ENCODE peak calls at places on chromosomes 3 and 15, in ten cellular contexts. S, F, I, L, G, O, K, W, X and A are unnamed samples.

GRCh38 chr3:172166261-172166660 is 126.9 kb downstream of the FNDC3B start:
- DNase-seq in G (no peak), I (no peak), W (no peak), S (no peak), K (no peak), L (no peak), F (no peak), O (no peak), X (no peak), A (no peak)

GRCh38 chr3:38548154-38548931 is 52.2 kb downstream of the EXOG start:
- DNase-seq in G (no peak), K (no peak), F (peak), L (no peak), X (no peak), S (no peak), I (no peak), W (no peak), O (peak), A (no peak)

GRCh38 chr3:58531956-58532355 is 5.0 kb downstream of the ACOX2 start:
- DNase-seq in I (no peak), F (no peak), X (no peak), O (no peak), G (no peak), S (no peak), W (no peak), K (no peak), L (no peak), A (no peak)

GRCh38 chr15:22831473-22831872 is 7.0 kb upstream of the NIPA2 start:
- DNase-seq in I (no peak), O (no peak), L (no peak), K (no peak), G (no peak), S (peak), F (peak), X (no peak), W (no peak), A (no peak)

GRCh38 chr15:70701891-70702568 is 61.3 kb downstream of the UACA start:
- DNase-seq in X (no peak), G (peak), K (no peak), W (no peak), I (no peak), L (no peak), S (peak), F (peak), O (no peak), A (peak)

GRCh38 chr3:28915711-28916481 is 365.0 kb upstream of the RBMS3 start:
- DNase-seq in G (peak), L (no peak), W (peak), I (peak), K (peak), O (no peak), F (peak), X (no peak), S (peak), A (peak)

GRCh38 chr3:191141728-191142127 is 57.3 kb upstream of the OSTN start:
- DNase-seq in L (no peak), I (peak), G (no peak), X (no peak), W (peak), K (no peak), S (peak), F (peak), O (no peak), A (peak)

GRCh38 chr15:91852741-91853500 is 587 bp upstream of the SLCO3A1 start:
- DNase-seq in O (peak), S (peak), G (peak), X (peak), F (peak), W (peak), I (peak), K (peak), L (peak), A (no peak)

GRCh38 chr3:78022232-78022631 is 982.3 kb downstream of the ROBO2 start:
- DNase-seq in L (no peak), K (no peak), F (no peak), I (no peak), O (no peak), S (no peak), G (no peak), X (no peak), W (no peak), A (peak)

GRCh38 chr15:60324706-60325438 is 72.9 kb downstream of the ANXA2 start:
- DNase-seq in G (no peak), S (peak), L (no peak), K (no peak), X (no peak), O (no peak), W (no peak), I (no peak), F (no peak), A (no peak)

GRCh38 chr3:114307222-114307840 is 13.5 kb downstream of the TIGIT start:
- DNase-seq in O (no peak), S (no peak), K (no peak), I (no peak), W (no peak), F (no peak), X (no peak), L (peak), G (no peak), A (no peak)

GRCh38 chr3:128328546-128329458 is 137.9 kb downstream of the DNAJB8 start:
- DNase-seq in W (no peak), L (no peak), O (peak), K (no peak), F (no peak), S (no peak), G (no peak), X (no peak), I (no peak), A (no peak)

GRCh38 chr3:175121225-175121624 is 262.1 kb downstream of the NAALADL2 start:
- DNase-seq in W (no peak), X (no peak), I (no peak), S (no peak), F (no peak), K (no peak), O (no peak), G (peak), L (no peak), A (no peak)

GRCh38 chr3:58422756-58423324 is 10.8 kb downstream of the PDHB start:
- DNase-seq in L (no peak), S (peak), W (no peak), F (peak), K (no peak), X (no peak), O (no peak), G (peak), I (peak), A (no peak)

GRCh38 chr3:175861916-175862315 is 1002.8 kb downstream of the NAALADL2 start:
- DNase-seq in W (no peak), X (no peak), G (no peak), L (no peak), I (no peak), O (no peak), F (no peak), K (no peak), S (no peak), A (no peak)

GRCh38 chr3:1955170-1955569 is 143.5 kb upstream of the CNTN4 start:
- DNase-seq in L (no peak), I (no peak), K (no peak), S (no peak), G (no peak), W (no peak), O (no peak), F (no peak), X (no peak), A (no peak)

GRCh38 chr3:72131899-72132298 is 347.0 kb upstream of the PROK2 start:
- DNase-seq in I (no peak), G (no peak), K (no peak), X (no peak), W (no peak), O (no peak), F (no peak), S (no peak), L (no peak), A (no peak)

GRCh38 chr3:191363221-191363620 is 32.9 kb upstream of the UTS2B start:
- DNase-seq in L (no peak), O (no peak), I (no peak), K (no peak), S (no peak), G (no peak), W (no peak), X (no peak), F (no peak), A (no peak)

GRCh38 chr3:25474000-25474399 is 45.9 kb downstream of the RARB start:
- DNase-seq in K (no peak), W (no peak), X (no peak), F (no peak), S (no peak), G (no peak), O (no peak), I (no peak), L (no peak), A (no peak)

GRCh38 chr15:29970402-29970695 is 112.4 kb upstream of the GOLGA8J start:
- DNase-seq in S (peak), I (no peak), G (no peak), W (no peak), X (no peak), K (no peak), O (no peak), F (no peak), L (no peak), A (no peak)

GRCh38 chr3:94978076-94978475 is 915.2 kb downstream of the NSUN3 start:
- DNase-seq in W (no peak), I (no peak), F (no peak), K (no peak), O (no peak), S (no peak), L (no peak), G (no peak), X (no peak), A (no peak)

GRCh38 chr3:126751611-126752302 is 47.7 kb downstream of the CHCHD6 start:
- DNase-seq in X (no peak), L (no peak), F (no peak), K (no peak), O (no peak), S (no peak), G (no peak), W (no peak), I (no peak), A (no peak)

GRCh38 chr15:36798366-36798765 is 218.9 kb downstream of the CDIN1 start:
- DNase-seq in G (no peak), O (no peak), S (peak), L (no peak), K (no peak), X (no peak), F (peak), I (peak), W (peak), A (peak)

GRCh38 chr3:149623819-149624218 is 34.0 kb downstream of the WWTR1 start:
- DNase-seq in L (no peak), X (no peak), K (peak), I (no peak), F (no peak), S (no peak), G (no peak), O (no peak), W (no peak), A (no peak)

GRCh38 chr3:133940536-133940935 is 44.9 kb upstream of the RAB6B start:
- DNase-seq in X (no peak), L (no peak), O (no peak), I (no peak), K (no peak), S (no peak), W (no peak), F (no peak), G (no peak), A (no peak)

GRCh38 chr3:110165344-110165743 is 828.0 kb upstream of the DPPA4 start:
- DNase-seq in G (peak), F (peak), W (no peak), I (no peak), O (no peak), L (no peak), S (no peak), X (no peak), K (no peak), A (no peak)

GRCh38 chr3:12440927-12441326 is 43.4 kb upstream of the TSEN2 start:
- DNase-seq in O (no peak), K (no peak), G (peak), I (peak), X (no peak), L (no peak), S (peak), F (peak), W (no peak), A (no peak)

GRCh38 chr3:156818890-156819289 is 7.3 kb upstream of the LEKR1 start:
- DNase-seq in F (peak), S (peak), X (no peak), I (peak), W (no peak), O (no peak), L (no peak), G (peak), K (no peak), A (peak)

GRCh38 chr3:47035645-47036044 is 56.2 kb downstream of the NBEAL2 start:
- DNase-seq in O (no peak), S (no peak), X (no peak), L (no peak), I (no peak), K (no peak), W (no peak), G (no peak), F (no peak), A (peak)

GRCh38 chr3:110138966-110139555 is 801.7 kb upstream of the DPPA4 start:
- DNase-seq in S (no peak), K (no peak), F (no peak), X (no peak), I (no peak), L (no peak), O (no peak), W (no peak), G (no peak), A (no peak)

GRCh38 chr15:45522179-45522930 is at the start of gene SLC30A4:
- DNase-seq in K (peak), L (peak), G (peak), F (peak), I (peak), S (peak), W (no peak), X (peak), O (peak), A (no peak)

GRCh38 chr15:43520138-43520537 is 2.7 kb downstream of the MAP1A start:
- DNase-seq in O (peak), X (no peak), L (no peak), F (no peak), W (no peak), S (no peak), I (no peak), K (no peak), G (no peak), A (no peak)

GRCh38 chr3:98440283-98440682 is 22.7 kb upstream of the OR5K1 start:
- DNase-seq in S (no peak), G (no peak), X (no peak), I (no peak), K (no peak), W (no peak), L (no peak), F (no peak), O (no peak), A (no peak)

GRCh38 chr3:45868213-45868612 is 18.1 kb upstream of the CCR9 start:
- DNase-seq in W (no peak), F (no peak), L (peak), S (no peak), X (no peak), K (no peak), G (no peak), I (no peak), O (no peak), A (no peak)

GRCh38 chr15:63718590-63719035 is 115.1 kb downstream of the HERC1 start:
- DNase-seq in O (no peak), W (peak), K (no peak), G (peak), X (no peak), I (peak), L (no peak), S (peak), F (peak), A (peak)

GRCh38 chr3:48587686-48588085 is 7.4 kb downstream of the COL7A1 start:
- DNase-seq in G (no peak), L (no peak), I (no peak), X (no peak), F (no peak), K (no peak), O (no peak), S (no peak), W (no peak), A (no peak)

GRCh38 chr3:69096299-69096698 is 11.6 kb downstream of the ARL6IP5 start:
- DNase-seq in F (no peak), I (no peak), K (no peak), O (no peak), L (no peak), S (no peak), G (no peak), X (no peak), W (no peak), A (no peak)
- H3K4me3 ChIP-seq in F (no peak), I (no peak), K (no peak), O (no peak), L (no peak), S (no peak), G (no peak), X (no peak), W (no peak), A (no peak)

GRCh38 chr15:40355976-40356585 is 1.9 kb upstream of the DISP2 start:
- DNase-seq in K (no peak), X (no peak), S (no peak), F (no peak), W (no peak), O (no peak), G (no peak), I (no peak), L (no peak), A (no peak)

GRCh38 chr15:40360015-40360414 is 2.0 kb downstream of the DISP2 start:
- DNase-seq in K (no peak), F (no peak), G (no peak), X (no peak), I (no peak), O (no peak), W (no peak), L (no peak), S (no peak), A (no peak)

GRCh38 chr15:40357246-40357645 is 773 bp upstream of the DISP2 start:
- DNase-seq in S (no peak), K (no peak), I (no peak), O (no peak), L (no peak), F (no peak), X (no peak), W (no peak), G (no peak), A (no peak)

GRCh38 chr15:40357723-40358491 is at the start of gene DISP2:
- DNase-seq in F (peak), G (peak), O (peak), K (peak), X (peak), S (peak), L (peak), W (no peak), I (peak), A (no peak)

GRCh38 chr15:40358492-40359353 is 704 bp downstream of the DISP2 start:
- DNase-seq in F (no peak), K (peak), O (no peak), I (no peak), X (no peak), G (no peak), W (no peak), L (peak), S (no peak), A (no peak)
- TF ChIP-seq CTCF in F (peak), K (no peak), O (no peak), I (no peak), X (no peak), G (peak), W (peak), L (no peak), S (no peak), A (no peak)

GRCh38 chr15:66951531-66951930 is 113.9 kb upstream of the SMAD3 start:
- DNase-seq in K (no peak), I (no peak), W (no peak), L (no peak), S (no peak), G (no peak), X (no peak), O (no peak), F (no peak), A (no peak)
- H3K4me3 ChIP-seq in K (no peak), I (no peak), W (no peak), L (no peak), S (no peak), G (no peak), X (no peak), O (no peak), F (no peak), A (no peak)

GRCh38 chr3:182124716-182125115 is 413.0 kb downstream of the SOX2 start:
- DNase-seq in O (no peak), I (no peak), G (no peak), S (no peak), X (no peak), K (no peak), W (no peak), F (no peak), L (no peak), A (no peak)

GRCh38 chr3:182118081-182118480 is 406.4 kb downstream of the SOX2 start:
- DNase-seq in O (no peak), G (no peak), K (no peak), S (peak), I (peak), W (no peak), F (peak), X (no peak), L (no peak), A (peak)

GRCh38 chr3:182124187-182124586 is 412.5 kb downstream of the SOX2 start:
- DNase-seq in K (no peak), W (no peak), I (no peak), L (no peak), S (no peak), G (no peak), X (no peak), O (no peak), F (no peak), A (no peak)

GRCh38 chr3:182121424-182121823 is 409.7 kb downstream of the SOX2 start:
- DNase-seq in I (no peak), X (no peak), K (no peak), F (no peak), O (no peak), L (no peak), G (no peak), S (no peak), W (no peak), A (no peak)

GRCh38 chr3:182122779-182123178 is 411.1 kb downstream of the SOX2 start:
- DNase-seq in K (no peak), O (no peak), F (no peak), X (no peak), I (no peak), G (no peak), S (no peak), L (no peak), W (no peak), A (no peak)
- TF ChIP-seq CTCF in K (no peak), O (no peak), F (no peak), X (no peak), I (no peak), G (no peak), S (no peak), L (no peak), W (no peak), A (no peak)

GRCh38 chr3:186759231-186759930 is 24.0 kb upstream of the EIF4A2 start:
- DNase-seq in G (no peak), S (no peak), K (no peak), L (no peak), W (no peak), I (no peak), X (no peak), F (no peak), O (no peak), A (no peak)

GRCh38 chr3:186757214-186757613 is 26.2 kb upstream of the EIF4A2 start:
- DNase-seq in I (no peak), S (no peak), G (no peak), F (no peak), X (no peak), K (no peak), W (no peak), L (no peak), O (no peak), A (no peak)

GRCh38 chr3:186760141-186760813 is 23.1 kb upstream of the EIF4A2 start:
- DNase-seq in F (no peak), K (no peak), S (no peak), L (no peak), G (peak), X (no peak), I (no peak), W (no peak), O (no peak), A (no peak)

GRCh38 chr3:186760883-186761447 is 22.4 kb upstream of the EIF4A2 start:
- DNase-seq in I (no peak), W (no peak), L (no peak), S (no peak), O (no peak), K (no peak), X (no peak), F (no peak), G (no peak), A (no peak)

GRCh38 chr3:186757686-186758220 is 25.6 kb upstream of the EIF4A2 start:
- DNase-seq in O (no peak), X (no peak), S (no peak), K (no peak), W (no peak), I (no peak), G (no peak), F (no peak), L (no peak), A (peak)
- H3K4me3 ChIP-seq in O (no peak), X (no peak), S (no peak), K (no peak), W (no peak), I (no peak), G (no peak), F (no peak), L (no peak), A (no peak)

DNA sequence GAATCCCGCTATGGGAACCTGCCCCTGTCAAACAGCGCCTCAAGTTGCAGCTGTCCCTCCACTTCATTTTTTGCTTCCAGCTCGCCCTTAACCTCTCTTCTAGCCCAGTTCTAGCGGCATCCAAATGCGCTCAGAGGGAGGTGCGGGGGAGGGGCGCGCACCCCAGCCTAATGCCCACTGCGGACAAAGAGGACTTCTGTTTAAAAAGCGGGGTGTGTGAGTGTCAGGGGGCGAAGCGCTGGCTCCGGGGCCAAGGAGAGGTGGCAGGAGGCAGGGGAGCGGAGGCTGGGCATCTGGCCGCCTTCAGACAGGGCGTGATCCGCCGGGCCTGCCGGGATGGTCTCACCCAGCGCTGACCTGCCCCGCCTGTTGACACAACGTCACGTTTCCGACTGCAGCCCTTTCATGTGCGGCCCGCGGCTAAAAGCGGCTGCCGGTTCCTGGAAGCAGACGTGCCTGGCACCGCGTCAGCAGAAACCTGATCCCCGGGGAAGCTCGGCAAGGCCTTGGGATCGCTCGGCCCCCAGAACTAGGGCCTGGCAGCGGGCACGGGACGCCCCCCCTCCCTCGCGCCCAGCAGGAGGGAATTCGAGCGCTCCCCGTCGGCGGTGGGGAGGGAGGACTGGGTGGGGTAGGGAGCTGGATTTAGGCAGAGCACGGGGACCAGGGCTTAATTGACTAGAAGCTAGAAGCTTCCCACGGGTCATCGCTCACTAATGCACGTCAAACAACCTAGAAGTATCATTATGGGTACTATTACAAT is 7.6 kb downstream of the BHLHE40 start:
- DNase-seq in S (peak), L (peak), I (peak), W (peak), O (peak), K (peak), G (peak), X (peak), F (peak), A (peak)
- TF ChIP-seq CTCF in S (no peak), L (no peak), I (no peak), W (no peak), O (no peak), K (no peak), G (peak), X (no peak), F (no peak), A (no peak)

GRCh38 chr3:34599595-34599994 is 801.2 kb downstream of the PDCD6IP start:
- DNase-seq in K (no peak), L (no peak), F (no peak), W (no peak), G (no peak), I (no peak), X (no peak), S (no peak), O (no peak), A (no peak)
- H3K4me3 ChIP-seq in K (no peak), L (no peak), F (no peak), W (no peak), G (no peak), I (no peak), X (no peak), S (no peak), O (no peak), A (no peak)